ENCODE peak calls at places on chromosomes 13 and 19, in nine cellular contexts. X is psoas muscle; J is upper lobe of right lung; D is Peyer's patch; Q is omental fat pad; O is CD8-positive, alpha-beta T cell; U is PC-3; Z is AG04450; G is epithelial cell of esophagus. L is an unnamed sample.

GRCh38 chr19:7869910-7870511 is 4.2 kb downstream of the PRR36 start:
- DNase-seq in X (peak), J (peak), D (no peak), Q (no peak), O (no peak), U (peak), Z (no peak), G (peak), L (no peak)

GRCh38 chr19:33530842-33531241 is 9.3 kb upstream of the PEPD start:
- DNase-seq in X (no peak), J (no peak), D (no peak), Q (no peak), O (no peak), U (no peak), Z (no peak), G (no peak), L (no peak)

GRCh38 chr19:32404939-32405430 is 585 bp upstream of the DPY19L3 start:
- DNase-seq in X (peak), J (peak), D (peak), Q (no peak), O (no peak), U (peak), Z (no peak), G (peak), L (no peak)

GRCh38 chr13:36282818-36283432 is 14.7 kb downstream of the CCDC169 start:
- DNase-seq in X (no peak), J (no peak), D (no peak), Q (no peak), O (no peak), U (peak), Z (peak), G (peak), L (peak)

GRCh38 chr13:106685142-106685541 is 117.2 kb upstream of the ARGLU1 start:
- DNase-seq in X (no peak), J (no peak), D (no peak), Q (no peak), O (no peak), U (no peak), Z (no peak), G (no peak), L (no peak)

GRCh38 chr13:42970824-42971669 is 21.0 kb downstream of the EPSTI1 start:
- DNase-seq in X (no peak), J (no peak), D (no peak), Q (no peak), O (peak), U (peak), Z (no peak), G (peak), L (peak)

GRCh38 chr19:48318286-48318987 is 6.9 kb upstream of the EMP3 start:
- DNase-seq in X (no peak), J (no peak), D (no peak), Q (no peak), O (no peak), U (no peak), Z (no peak), G (no peak), L (no peak)

GRCh38 chr19:13057147-13057572 is 45.5 kb downstream of the LYL1 start:
- DNase-seq in X (no peak), J (no peak), D (no peak), Q (no peak), O (no peak), U (peak), Z (no peak), G (no peak), L (no peak)

GRCh38 chr13:36888645-36889044 is 31.4 kb downstream of the SMAD9 start:
- DNase-seq in X (no peak), J (no peak), D (no peak), Q (no peak), O (no peak), U (no peak), Z (no peak), G (no peak), L (no peak)

DNA sequence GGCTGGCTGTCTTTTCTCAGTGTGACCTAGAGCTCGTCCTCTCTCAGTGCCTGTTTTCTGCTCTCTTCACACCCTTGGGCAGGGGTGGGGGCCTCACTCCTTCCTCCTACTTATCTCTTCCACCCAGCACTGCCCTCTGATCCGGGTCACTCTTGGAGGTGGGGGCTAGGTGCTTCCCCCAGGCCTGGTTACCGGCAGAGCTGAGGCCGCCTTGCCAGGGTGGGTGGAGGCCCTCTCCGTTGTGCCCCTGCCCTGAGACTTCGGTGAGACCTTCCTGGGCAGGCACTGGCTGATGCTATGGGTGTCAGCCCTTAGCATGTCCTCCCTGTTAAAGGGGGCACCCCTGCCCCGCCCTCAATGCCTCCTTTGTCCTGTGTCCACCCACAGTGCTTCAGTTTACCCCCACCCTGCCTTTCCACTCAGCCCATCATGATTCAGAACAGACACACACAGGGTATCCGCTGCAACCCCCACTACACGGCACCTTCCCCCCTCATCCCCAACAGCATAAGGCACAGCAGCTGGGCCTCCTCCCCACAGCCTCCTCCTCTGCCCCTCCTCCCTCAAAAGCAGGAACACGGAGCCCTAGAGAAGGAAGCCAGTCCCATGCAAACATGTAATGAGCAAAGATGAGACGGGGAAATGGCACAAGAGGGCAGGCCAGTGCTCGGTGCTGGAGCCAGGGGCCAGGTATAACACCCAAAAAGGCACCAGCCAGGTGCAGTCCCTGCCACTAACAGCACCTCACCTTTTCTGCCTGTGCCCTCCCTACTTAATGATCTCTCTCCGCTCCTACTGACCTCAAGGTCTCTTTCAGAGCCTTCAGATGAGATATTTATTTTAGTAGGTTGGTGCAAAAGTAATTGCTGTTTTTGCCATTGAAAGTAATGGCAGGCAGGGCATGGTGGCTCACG is 9.8 kb downstream of the ZGLP1 start:
- DNase-seq in X (no peak), J (no peak), D (no peak), Q (no peak), O (no peak), U (no peak), Z (no peak), G (no peak), L (no peak)
- TF ChIP-seq CTCF in X (no peak), J (no peak), D (no peak), Q (no peak), O (no peak), U (no peak), Z (no peak), G (no peak), L (no peak)

DNA sequence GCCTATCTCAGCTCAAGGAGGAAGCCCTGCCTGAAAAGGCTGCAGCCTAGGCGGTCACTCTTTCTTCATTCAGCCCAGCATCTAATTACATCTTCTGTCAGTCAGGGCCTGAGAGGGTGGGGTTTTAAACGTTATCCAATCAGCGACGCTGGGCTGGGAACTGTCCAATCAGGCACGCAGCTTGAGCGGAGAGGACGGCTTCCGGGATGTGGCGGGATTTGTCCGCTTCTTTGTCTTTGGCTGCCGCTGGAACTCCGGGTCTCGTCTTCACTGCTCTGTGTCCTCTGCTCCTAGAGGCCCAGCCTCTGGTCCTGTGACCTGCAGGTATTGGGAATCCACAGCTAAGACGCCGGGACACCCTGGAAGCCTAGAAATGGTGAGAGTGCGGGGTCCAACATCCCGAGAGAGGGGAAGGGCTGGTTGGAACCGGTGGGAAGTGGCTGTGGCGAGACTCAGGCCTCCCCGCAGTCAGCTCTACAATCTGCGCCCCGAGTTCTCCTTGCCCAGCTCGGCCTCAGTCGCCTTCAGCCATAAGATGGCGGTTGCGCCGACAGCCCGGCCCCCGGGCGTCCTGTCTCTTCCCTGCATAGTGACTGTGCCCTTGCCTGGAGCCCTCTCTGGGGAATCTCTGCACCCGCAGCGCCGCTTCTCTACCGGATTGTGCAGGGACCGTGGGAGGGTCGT is at the start of gene ZNF738:
- DNase-seq in X (peak), J (peak), D (peak), Q (peak), O (peak), U (peak), Z (peak), G (peak), L (peak)
- TF ChIP-seq CTCF in X (no peak), J (no peak), D (no peak), Q (no peak), O (no peak), U (no peak), Z (no peak), G (no peak), L (no peak)

GRCh38 chr13:28817204-28817603 is 2.9 kb upstream of the MTUS2 start:
- DNase-seq in X (no peak), J (no peak), D (no peak), Q (no peak), O (no peak), U (no peak), Z (no peak), G (no peak), L (no peak)

GRCh38 chr13:28820099-28821051 is at the start of gene MTUS2:
- DNase-seq in X (no peak), J (peak), D (no peak), Q (no peak), O (no peak), U (no peak), Z (no peak), G (peak), L (no peak)

GRCh38 chr13:28819046-28819747 is 942 bp upstream of the MTUS2 start:
- DNase-seq in X (no peak), J (no peak), D (no peak), Q (no peak), O (no peak), U (peak), Z (no peak), G (peak), L (peak)

GRCh38 chr13:28822161-28822560 is 2.0 kb downstream of the MTUS2 start:
- DNase-seq in X (no peak), J (no peak), D (no peak), Q (no peak), O (no peak), U (no peak), Z (no peak), G (no peak), L (no peak)

GRCh38 chr13:28819748-28820098 is 416 bp upstream of the MTUS2 start:
- DNase-seq in X (no peak), J (peak), D (peak), Q (no peak), O (peak), U (peak), Z (no peak), G (peak), L (peak)
- TF ChIP-seq CTCF in X (no peak), J (no peak), D (no peak), Q (no peak), O (no peak), U (no peak), Z (no peak), G (no peak), L (peak)

DNA sequence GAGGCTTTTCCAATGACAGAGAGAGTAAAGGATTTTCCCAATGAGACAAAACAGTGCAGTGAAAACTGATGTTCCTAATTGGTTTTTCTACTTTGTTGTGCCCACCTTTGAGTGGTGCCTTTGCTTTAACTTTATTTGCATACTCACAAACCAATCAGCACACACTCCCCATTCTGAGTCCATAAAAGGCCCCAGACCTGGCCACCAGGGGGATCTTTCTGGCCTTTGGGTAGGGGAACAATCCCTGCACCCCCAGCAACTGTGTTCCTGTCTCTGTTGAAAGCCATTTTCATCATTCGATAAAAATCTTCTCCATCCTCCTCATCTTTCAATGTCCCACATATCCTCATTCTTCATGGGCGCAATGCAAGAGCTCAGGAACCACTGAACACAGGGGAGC is 252.8 kb downstream of the B3GLCT start:
- DNase-seq in X (no peak), J (no peak), D (no peak), Q (no peak), O (no peak), U (no peak), Z (no peak), G (no peak), L (no peak)
- TF ChIP-seq CTCF in X (no peak), J (no peak), D (no peak), Q (no peak), O (no peak), U (no peak), Z (no peak), G (no peak), L (no peak)

GRCh38 chr19:16627194-16627927 is 643 bp downstream of the MED26 start:
- DNase-seq in X (no peak), J (peak), D (no peak), Q (no peak), O (peak), U (no peak), Z (no peak), G (peak), L (no peak)
- TF ChIP-seq CTCF in X (no peak), J (no peak), D (no peak), Q (no peak), O (no peak), U (no peak), Z (no peak), G (no peak), L (no peak)

DNA sequence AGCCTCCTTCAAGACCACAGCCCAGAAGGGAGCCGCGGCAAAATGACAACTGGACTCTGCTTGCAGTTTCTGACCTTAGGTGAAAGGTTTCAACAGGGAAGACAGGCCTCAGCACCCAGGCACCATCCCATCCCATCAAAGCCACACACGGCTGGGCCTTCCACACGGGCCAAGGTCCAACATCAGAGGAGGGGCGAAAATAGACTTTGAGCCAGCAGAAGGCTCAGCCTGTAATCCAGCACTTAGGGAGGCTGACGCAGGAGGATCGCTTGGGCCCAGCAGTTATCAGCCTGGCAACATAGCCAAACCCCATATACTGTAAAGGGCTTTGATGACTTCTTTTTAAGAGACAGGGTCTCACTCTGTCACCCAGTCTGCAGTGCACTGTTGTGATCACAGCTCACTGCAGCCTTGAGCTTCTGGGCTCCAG is 26.8 kb upstream of the TINCR start:
- DNase-seq in X (no peak), J (no peak), D (peak), Q (no peak), O (no peak), U (no peak), Z (no peak), G (no peak), L (no peak)
- TF ChIP-seq CTCF in X (no peak), J (no peak), D (no peak), Q (no peak), O (no peak), U (no peak), Z (no peak), G (no peak), L (no peak)

GRCh38 chr19:18433039-18433691 is 4.8 kb downstream of the ISYNA1 start:
- DNase-seq in X (no peak), J (no peak), D (no peak), Q (no peak), O (no peak), U (no peak), Z (no peak), G (no peak), L (peak)
- TF ChIP-seq CTCF in X (no peak), J (no peak), D (no peak), Q (no peak), O (no peak), U (no peak), Z (no peak), G (no peak), L (no peak)

DNA sequence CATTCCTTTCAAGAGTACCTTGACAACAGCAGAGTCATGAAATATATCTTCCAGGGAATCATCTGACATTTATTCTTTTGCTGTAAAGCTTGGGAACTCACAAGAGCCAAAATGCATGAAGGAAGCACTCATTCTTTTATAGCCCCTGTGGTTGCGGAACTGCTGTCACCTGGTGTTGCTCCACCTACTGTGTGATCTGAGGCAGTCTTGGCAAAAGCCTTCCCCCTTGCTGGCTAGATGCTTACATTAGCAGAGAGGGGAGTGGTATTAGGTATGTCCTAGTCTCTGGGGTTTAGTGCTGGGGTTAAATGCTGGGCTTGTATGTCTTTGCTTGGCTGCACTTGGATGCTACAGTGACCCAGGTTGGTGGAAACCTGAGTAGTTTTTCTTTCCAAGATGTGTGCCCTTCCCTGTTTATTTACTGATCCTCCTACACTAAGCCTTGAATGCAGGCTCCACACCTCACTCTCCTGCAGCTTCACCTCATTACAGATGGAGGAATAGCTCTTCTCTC is 99.3 kb downstream of the WDFY2 start:
- DNase-seq in X (no peak), J (no peak), D (no peak), Q (no peak), O (no peak), U (no peak), Z (no peak), G (no peak), L (no peak)
- TF ChIP-seq CTCF in X (no peak), J (no peak), D (no peak), Q (no peak), O (no peak), U (no peak), Z (no peak), G (no peak), L (no peak)

GRCh38 chr19:2478756-2479555 is 3.0 kb downstream of the GADD45B start:
- DNase-seq in X (peak), J (peak), D (peak), Q (peak), O (peak), U (peak), Z (no peak), G (peak), L (peak)
- TF ChIP-seq CTCF in X (no peak), J (no peak), D (no peak), Q (no peak), O (no peak), U (no peak), Z (no peak), G (no peak), L (no peak)

L was measured in GM20000.